ENCODE peak calls at places on chromosomes 7 and 10, in four cellular contexts. Q is A549, X is colonic mucosa, L is HepG2. E is an unnamed sample.
A peak's percentile ranks its signal among the peaks of the same experiment; 100 is the strongest.

GRCh38 chr10:114868801-114869200 is 47.2 kb downstream of the FHIP2A start:
- DNase-seq in Q (no peak), X (no peak), L (no peak), E (no peak)

GRCh38 chr10:110352930-110353243 is 48.2 kb upstream of the SMNDC1 start:
- DNase-seq in Q (no peak), X (no peak), L (no peak), E (no peak)

GRCh38 chr7:82592416-82592815 is 148.8 kb upstream of the CACNA2D1 start:
- DNase-seq in Q (no peak), X (no peak), L (no peak), E (no peak)

GRCh38 chr10:121926669-121927360 is 1.0 kb downstream of the ATE1 start:
- DNase-seq in Q (peak; percentile 31), X (no peak), L (no peak), E (no peak)

GRCh38 chr7:93015193-93016084 is 102.3 kb downstream of the SAMD9 start:
- DNase-seq in Q (no peak), X (no peak), L (no peak), E (no peak)

GRCh38 chr7:112566392-112567324 is 85.9 kb downstream of the LSMEM1 start:
- DNase-seq in Q (no peak), X (peak; percentile 41), L (no peak), E (no peak)

GRCh38 chr10:123562811-123563580 is 103.2 kb upstream of the GPR26 start:
- DNase-seq in Q (no peak), X (peak; percentile 8), L (no peak), E (no peak)

GRCh38 chr7:20964214-20964613 is 177.5 kb upstream of the SP8 start:
- DNase-seq in Q (no peak), X (no peak), L (no peak), E (no peak)

GRCh38 chr7:148095066-148095465 is 495.5 kb upstream of the C7orf33 start:
- DNase-seq in Q (no peak), X (no peak), L (no peak), E (peak; percentile 4)

GRCh38 chr7:22549051-22549450 is 49.1 kb upstream of the STEAP1B start:
- DNase-seq in Q (no peak), X (no peak), L (no peak), E (no peak)
- H3K4me3 ChIP-seq in Q (no peak overlapping the region), X (no peak overlapping the region), L (no peak overlapping the region), E (no peak overlapping the region)

GRCh38 chr10:77636286-77636966 is 1.2 kb downstream of the KCNMA1 start:
- DNase-seq in Q (no peak), X (no peak), L (no peak), E (no peak)
- H3K4me3 ChIP-seq in Q (peak overlapping the region; percentile 90), X (peak overlapping the region; percentile 50), L (no peak overlapping the region), E (peak overlapping the region; percentile 46)

GRCh38 chr7:38310601-38311057 is 37.2 kb upstream of the TARP start:
- DNase-seq in Q (no peak), X (no peak), L (no peak), E (no peak)
- H3K4me3 ChIP-seq in Q (peak overlapping the region; percentile 67), X (peak overlapping the region; percentile 42), L (no peak overlapping the region), E (peak overlapping the region; percentile 38)

DNA sequence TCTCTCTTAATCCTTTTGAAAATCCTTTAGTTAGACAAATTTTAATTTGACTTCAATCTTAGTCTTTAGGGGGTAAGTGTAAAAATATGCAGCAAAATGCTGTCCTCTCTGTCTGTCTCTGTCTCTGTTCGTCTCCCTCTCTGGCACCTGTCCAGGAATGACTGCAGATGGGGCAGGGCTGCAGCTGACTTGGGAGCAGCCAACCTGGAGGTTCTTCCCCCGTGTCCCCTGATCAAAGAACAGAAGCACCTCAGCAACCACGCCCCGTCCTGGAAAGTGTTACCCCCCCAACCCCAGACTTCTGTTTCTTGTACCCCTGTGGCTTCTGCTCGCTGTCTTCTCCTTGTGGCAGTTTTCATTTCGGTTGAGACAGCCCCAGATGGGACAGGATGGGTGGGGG is 141.6 kb upstream of the NPS start:
- DNase-seq in Q (no peak), X (no peak), L (no peak), E (no peak)
- H3K4me3 ChIP-seq in Q (no peak overlapping the region), X (no peak overlapping the region), L (no peak overlapping the region), E (no peak overlapping the region)

GRCh38 chr10:71241899-71242620 is 29.7 kb downstream of the UNC5B start:
- DNase-seq in Q (no peak), X (no peak), L (no peak), E (no peak)

GRCh38 chr10:71244638-71245419 is 32.5 kb downstream of the UNC5B start:
- DNase-seq in Q (no peak), X (no peak), L (no peak), E (no peak)

GRCh38 chr10:71242621-71243009 is 30.2 kb downstream of the UNC5B start:
- DNase-seq in Q (no peak), X (no peak), L (no peak), E (no peak)

GRCh38 chr10:71245420-71246325 is 33.3 kb downstream of the UNC5B start:
- DNase-seq in Q (no peak), X (no peak), L (no peak), E (no peak)

GRCh38 chr10:71243756-71244637 is 31.6 kb downstream of the UNC5B start:
- DNase-seq in Q (no peak), X (peak; percentile 62), L (no peak), E (no peak)
- H3K4me3 ChIP-seq in Q (no peak overlapping the region), X (no peak overlapping the region), L (no peak overlapping the region), E (no peak overlapping the region)

GRCh38 chr10:102648269-102648888 is 4.1 kb downstream of the TRIM8 start:
- DNase-seq in Q (no peak), X (no peak), L (no peak), E (no peak)

GRCh38 chr10:102650655-102651454 is 6.6 kb downstream of the TRIM8 start:
- DNase-seq in Q (no peak), X (no peak), L (no peak), E (no peak)

GRCh38 chr10:102647433-102648268 is 3.4 kb downstream of the TRIM8 start:
- DNase-seq in Q (no peak), X (no peak), L (no peak), E (no peak)

GRCh38 chr10:102649770-102650654 is 5.7 kb downstream of the TRIM8 start:
- DNase-seq in Q (no peak), X (no peak), L (no peak), E (no peak)

GRCh38 chr10:102648889-102649752 is 4.8 kb downstream of the TRIM8 start:
- DNase-seq in Q (no peak), X (no peak), L (no peak), E (no peak)
- H3K4me3 ChIP-seq in Q (no peak overlapping the region), X (peak overlapping the region; percentile 5), L (peak overlapping the region; percentile 14), E (no peak overlapping the region)

GRCh38 chr10:106960812-106961211 is 203.7 kb downstream of the SORCS1 start:
- DNase-seq in Q (no peak), X (no peak), L (no peak), E (no peak)
- H3K4me3 ChIP-seq in Q (no peak overlapping the region), X (no peak overlapping the region), L (no peak overlapping the region), E (no peak overlapping the region)

DNA sequence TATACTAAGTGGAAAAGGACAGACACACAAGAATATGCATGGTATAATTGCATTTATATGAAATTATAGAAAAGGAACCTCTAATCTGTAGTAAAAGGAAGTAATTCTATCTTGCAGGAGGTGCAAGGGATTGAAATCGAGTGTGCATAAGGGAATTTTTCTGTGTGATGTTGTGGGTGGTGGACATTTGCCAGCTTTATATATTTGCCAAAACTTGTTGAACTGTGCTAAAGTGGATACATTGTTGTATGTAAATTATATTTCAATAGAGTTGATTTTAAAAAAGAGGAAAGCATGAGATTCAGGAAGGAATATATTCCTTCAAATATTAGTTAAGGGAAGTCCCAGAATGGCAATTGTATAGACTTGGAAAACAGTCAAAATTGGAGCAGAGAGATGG is 96.0 kb downstream of the ARL4A start:
- DNase-seq in Q (no peak), X (no peak), L (no peak), E (no peak)
- H3K4me3 ChIP-seq in Q (no peak overlapping the region), X (no peak overlapping the region), L (no peak overlapping the region), E (no peak overlapping the region)

GRCh38 chr7:43847496-43847895 is 21.8 kb downstream of the MRPS24 start:
- DNase-seq in Q (no peak), X (no peak), L (no peak), E (no peak)

GRCh38 chr7:43843276-43843675 is 26.0 kb downstream of the MRPS24 start:
- DNase-seq in Q (no peak), X (no peak), L (no peak), E (no peak)

GRCh38 chr7:43849069-43849468 is 20.2 kb downstream of the MRPS24 start:
- DNase-seq in Q (no peak), X (no peak), L (no peak), E (no peak)

GRCh38 chr7:43844662-43845061 is 24.7 kb downstream of the MRPS24 start:
- DNase-seq in Q (no peak), X (no peak), L (no peak), E (no peak)

GRCh38 chr7:43844257-43844656 is 25.1 kb downstream of the MRPS24 start:
- DNase-seq in Q (no peak), X (no peak), L (no peak), E (no peak)
- H3K4me3 ChIP-seq in Q (no peak overlapping the region), X (no peak overlapping the region), L (no peak overlapping the region), E (no peak overlapping the region)

GRCh38 chr10:101043356-101043707 is 12.3 kb downstream of the SFXN3 start:
- DNase-seq in Q (no peak), X (no peak), L (no peak), E (no peak)

GRCh38 chr10:101040851-101041250 is 9.8 kb downstream of the SFXN3 start:
- DNase-seq in Q (no peak), X (no peak), L (no peak), E (no peak)

GRCh38 chr10:101041252-101041761 is 10.3 kb downstream of the SFXN3 start:
- DNase-seq in Q (peak; percentile 94), X (peak; percentile 90), L (peak; percentile 81), E (peak; percentile 87)

GRCh38 chr10:101042667-101043355 is 11.8 kb downstream of the SFXN3 start:
- DNase-seq in Q (peak; percentile 95), X (peak; percentile 99), L (peak; percentile 94), E (peak; percentile 99)

DNA sequence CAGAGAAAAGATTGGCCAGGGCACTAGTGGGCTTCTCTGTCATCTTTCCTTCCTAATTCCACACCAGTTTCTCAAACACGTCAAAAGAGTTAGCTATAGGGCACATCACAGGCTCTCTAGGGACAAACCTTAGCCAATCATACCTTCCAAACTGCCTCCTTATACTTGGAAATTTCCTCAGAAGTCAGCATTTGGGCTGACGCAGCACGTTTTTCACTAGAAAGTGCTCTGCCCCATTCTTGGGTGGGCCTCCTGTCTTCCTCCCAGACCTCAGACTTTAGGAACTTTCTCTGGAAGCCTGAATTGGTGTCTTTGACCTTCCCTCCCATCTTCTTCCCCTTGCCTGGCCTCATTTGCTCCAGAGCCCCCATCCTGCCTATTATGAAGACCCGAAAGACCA is 11.1 kb downstream of the SFXN3 start:
- DNase-seq in Q (no peak), X (no peak), L (no peak), E (no peak)
- H3K4me3 ChIP-seq in Q (peak overlapping the region; percentile 47), X (no peak overlapping the region), L (peak overlapping the region; percentile 51), E (no peak overlapping the region)